ENCODE peak calls at places on chromosomes 11 and 22, in five cellular contexts. A, S, T, I and F are unnamed samples.

GRCh38 chr11:1907955-1908354 is 11.5 kb upstream of the TNNT3 start:
- DNase-seq in A (no peak), S (no peak), T (no peak), I (no peak), F (no peak)

GRCh38 chr22:48478529-48479265 is 1349.0 kb downstream of the BRD1 start:
- DNase-seq in A (no peak), S (peak), T (no peak), I (no peak), F (no peak)

GRCh38 chr11:75659836-75660235 is 9.0 kb downstream of the MAP6 start:
- DNase-seq in A (no peak), S (no peak), T (no peak), I (no peak), F (no peak)

GRCh38 chr11:61697093-61697492 is 16.9 kb downstream of the DAGLA start:
- DNase-seq in A (no peak), S (no peak), T (no peak), I (no peak), F (peak)

GRCh38 chr11:76256448-76256847 is 50.1 kb upstream of the WNT11 start:
- DNase-seq in A (no peak), S (no peak), T (no peak), I (no peak), F (no peak)

GRCh38 chr22:38186429-38186828 is 4.8 kb upstream of the PLA2G6 start:
- DNase-seq in A (no peak), S (no peak), T (no peak), I (no peak), F (no peak)

GRCh38 chr11:86230921-86231320 is 13.6 kb upstream of the EED start:
- DNase-seq in A (no peak), S (no peak), T (no peak), I (no peak), F (no peak)

GRCh38 chr11:116641561-116642045 is 131.2 kb downstream of the BUD13 start:
- DNase-seq in A (no peak), S (peak), T (peak), I (peak), F (no peak)

GRCh38 chr11:69818243-69819108 is 740 bp downstream of the FGF3 start:
- DNase-seq in A (no peak), S (no peak), T (no peak), I (no peak), F (no peak)
- H3K4me3 ChIP-seq in A (no peak), S (no peak), T (no peak), I (no peak), F (no peak)

GRCh38 chr11:134030853-134031252 is 38.0 kb upstream of the JAM3 start:
- DNase-seq in A (no peak), S (no peak), T (no peak), I (no peak), F (no peak)
- TF ChIP-seq CTCF in A (peak), S (no peak), T (peak), I (no peak), F (no peak)

DNA sequence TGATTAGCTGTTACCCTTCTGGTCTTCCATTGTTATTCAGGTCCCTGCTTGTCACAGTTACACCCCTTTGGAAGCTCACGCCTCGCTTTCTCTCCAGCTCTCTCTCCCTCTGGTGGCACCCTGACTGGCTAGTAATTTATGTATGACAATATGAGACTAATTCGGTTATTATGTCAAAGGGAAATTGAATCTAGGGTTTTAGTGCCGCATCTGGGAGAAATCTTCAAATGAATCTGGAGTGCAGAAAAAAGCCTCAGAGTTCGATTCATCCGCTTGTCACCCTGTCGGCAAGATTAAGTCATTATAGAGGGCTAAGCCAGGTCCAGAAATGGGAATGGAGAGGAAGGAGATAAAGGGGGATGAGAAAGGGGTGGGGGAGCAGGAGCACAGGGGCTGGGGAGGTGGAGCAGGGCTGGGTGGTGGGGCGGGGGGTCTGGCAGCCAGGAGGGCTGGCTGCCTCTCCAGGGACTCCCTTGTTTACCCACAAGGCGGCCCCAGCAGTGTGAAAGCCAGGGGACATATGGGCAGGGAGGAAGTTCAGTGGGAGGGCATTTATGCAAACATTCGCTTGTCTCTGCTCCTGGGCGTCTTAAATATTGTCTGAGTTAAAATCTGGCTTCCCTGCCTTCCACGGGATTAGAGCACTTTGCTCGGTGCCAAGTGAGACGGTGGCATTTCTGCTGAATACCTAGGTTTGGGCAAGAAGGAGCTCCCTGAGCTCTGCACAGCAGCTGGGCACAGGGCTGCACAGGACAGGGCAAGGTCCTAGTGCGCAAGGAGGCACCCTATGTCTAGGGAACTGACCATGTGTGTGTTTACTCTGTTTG is 179.1 kb upstream of the NECTIN1 start:
- DNase-seq in A (no peak), S (peak), T (no peak), I (peak), F (no peak)
- H3K4me3 ChIP-seq in A (no peak), S (no peak), T (no peak), I (peak), F (no peak)

DNA sequence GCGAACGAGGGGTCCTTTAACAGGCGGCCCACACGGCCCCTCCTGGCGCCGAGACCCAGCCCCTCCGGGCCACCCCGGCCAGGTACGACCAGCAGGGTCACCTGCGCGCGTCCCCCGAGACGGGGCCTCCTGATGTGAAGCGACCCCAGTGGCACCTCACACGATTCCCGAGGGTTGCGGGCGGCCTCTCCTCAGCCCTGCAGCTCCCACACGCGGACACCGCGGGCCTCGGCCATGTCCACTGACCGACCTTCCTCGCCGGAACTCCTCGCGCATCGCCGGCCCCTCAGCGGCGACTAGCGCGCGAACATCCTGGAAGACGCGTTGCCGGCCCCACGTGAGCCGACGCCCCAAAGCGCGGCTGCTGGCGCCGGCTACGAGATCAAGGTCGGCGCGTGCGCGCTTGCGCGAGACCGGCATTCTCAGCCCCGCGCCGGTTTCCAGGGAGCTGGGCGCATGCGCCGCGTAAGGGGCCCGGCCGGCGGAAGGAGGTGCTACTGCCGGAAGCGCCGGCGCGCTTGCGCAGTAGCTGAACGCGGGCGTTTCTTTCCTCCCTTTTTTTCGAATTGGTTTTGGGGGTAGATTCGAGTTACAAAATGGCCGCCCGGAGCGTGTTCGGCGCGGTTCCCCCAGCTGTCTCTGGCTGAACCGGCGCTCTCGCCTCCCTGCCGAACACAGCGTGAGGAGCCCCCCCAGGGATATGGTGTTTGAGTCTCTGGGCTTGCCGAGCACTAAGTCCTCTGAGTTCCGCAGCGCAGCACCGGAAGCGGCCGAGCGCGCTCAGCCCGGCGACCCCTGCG is at the start of gene NUP50:
- DNase-seq in A (peak), S (peak), T (peak), I (peak), F (no peak)
- TF ChIP-seq CTCF in A (no peak), S (no peak), T (no peak), I (no peak), F (no peak)

GRCh38 chr11:130448416-130449068 is at the start of gene ADAMTS15:
- DNase-seq in A (no peak), S (no peak), T (peak), I (peak), F (no peak)
- H3K4me3 ChIP-seq in A (peak), S (peak), T (peak), I (peak), F (peak)

GRCh38 chr11:12917830-12918229 is 91.3 kb upstream of the RASSF10 start:
- DNase-seq in A (no peak), S (no peak), T (no peak), I (no peak), F (no peak)

GRCh38 chr11:12918667-12919066 is 90.4 kb upstream of the RASSF10 start:
- DNase-seq in A (no peak), S (no peak), T (no peak), I (no peak), F (no peak)

GRCh38 chr11:12915093-12915492 is 94.0 kb upstream of the RASSF10 start:
- DNase-seq in A (no peak), S (no peak), T (no peak), I (no peak), F (no peak)

GRCh38 chr11:12909866-12910265 is 99.2 kb upstream of the RASSF10 start:
- DNase-seq in A (no peak), S (no peak), T (no peak), I (no peak), F (no peak)

GRCh38 chr11:12914401-12914912 is 94.7 kb upstream of the RASSF10 start:
- DNase-seq in A (no peak), S (peak), T (peak), I (peak), F (no peak)
- TF ChIP-seq CTCF in A (peak), S (peak), T (peak), I (peak), F (peak)

GRCh38 chr11:73034330-73034729 is 107.8 kb downstream of the FCHSD2 start:
- DNase-seq in A (no peak), S (no peak), T (no peak), I (no peak), F (no peak)

GRCh38 chr11:73029408-73029807 is 112.7 kb downstream of the FCHSD2 start:
- DNase-seq in A (no peak), S (peak), T (no peak), I (no peak), F (no peak)

GRCh38 chr11:73030130-73030529 is 112.0 kb downstream of the FCHSD2 start:
- DNase-seq in A (no peak), S (no peak), T (no peak), I (no peak), F (no peak)

GRCh38 chr11:73040046-73040445 is 102.1 kb downstream of the FCHSD2 start:
- DNase-seq in A (no peak), S (no peak), T (no peak), I (no peak), F (no peak)

GRCh38 chr11:73034777-73035176 is 107.3 kb downstream of the FCHSD2 start:
- DNase-seq in A (no peak), S (no peak), T (no peak), I (no peak), F (no peak)
- H3K4me3 ChIP-seq in A (no peak), S (no peak), T (no peak), I (no peak), F (no peak)